ENCODE peak calls at places on chromosomes 11 and 22, in nine cellular contexts. I is left lung, S is right lobe of liver, Z is testis, G is colonic mucosa, U is fibroblast of lung, K is uterus, X is OCI-LY7, M is ascending aorta. N is an unnamed sample. For H3K4me1, the result is how much of the 10 kb centered on the place peaks cover.

GRCh38 chr11:88284306-88285057 is 53.1 kb downstream of the CTSC start:
- DNase-seq in I (no peak), S (no peak), Z (no peak), G (no peak), U (peak), K (no peak), X (no peak), M (no peak), N (no peak)

GRCh38 chr22:19997561-19998231 is 18.9 kb downstream of the ARVCF start:
- DNase-seq in I (peak), S (peak), Z (no peak), G (no peak), U (no peak), K (no peak), X (no peak), M (no peak), N (no peak)

GRCh38 chr11:93740031-93740801 is 1.1 kb downstream of the TAF1D start:
- DNase-seq in I (no peak), S (no peak), Z (peak), G (peak), U (peak), K (no peak), X (peak), M (no peak), N (peak)

GRCh38 chr11:77252555-77253270 is 48.8 kb downstream of the GDPD4 start:
- DNase-seq in I (no peak), S (peak), Z (no peak), G (peak), U (no peak), K (no peak), X (no peak), M (no peak), N (no peak)

GRCh38 chr22:22728382-22728781 is 84.0 kb downstream of the GGTLC2 start:
- DNase-seq in I (no peak), S (no peak), Z (no peak), G (no peak), U (no peak), K (no peak), X (no peak), M (no peak), N (no peak)

GRCh38 chr11:36702330-36703054 is 104.5 kb upstream of the RAG2 start:
- DNase-seq in I (no peak), S (no peak), Z (peak), G (peak), U (peak), K (no peak), X (peak), M (no peak), N (no peak)

GRCh38 chr11:13318498-13319295 is 41.1 kb downstream of the BMAL1 start:
- DNase-seq in I (no peak), S (no peak), Z (no peak), G (no peak), U (no peak), K (no peak), X (no peak), M (no peak), N (no peak)

GRCh38 chr11:67248653-67249052 is 17.6 kb upstream of the GRK2 start:
- DNase-seq in I (peak), S (peak), Z (no peak), G (no peak), U (peak), K (no peak), X (no peak), M (no peak), N (peak)

GRCh38 chr22:38868286-38868721 is 3.7 kb downstream of the CBX6 start:
- DNase-seq in I (no peak), S (no peak), Z (no peak), G (no peak), U (no peak), K (peak), X (no peak), M (peak), N (no peak)

GRCh38 chr11:65204646-65205601 is 23.2 kb downstream of the CAPN1 start:
- DNase-seq in I (peak), S (no peak), Z (peak), G (no peak), U (peak), K (peak), X (peak), M (peak), N (peak)

GRCh38 chr11:132396318-132396717 is 1025.9 kb downstream of the NTM start:
- DNase-seq in I (no peak), S (no peak), Z (no peak), G (no peak), U (no peak), K (no peak), X (no peak), M (no peak), N (no peak)

GRCh38 chr11:65064847-65065240 is 6.5 kb upstream of the NAALADL1 start:
- DNase-seq in I (no peak), S (no peak), Z (no peak), G (no peak), U (no peak), K (no peak), X (no peak), M (no peak), N (no peak)

GRCh38 chr11:65833297-65834030 is at the start of gene SNX32:
- DNase-seq in I (peak), S (peak), Z (peak), G (peak), U (peak), K (peak), X (no peak), M (peak), N (peak)

GRCh38 chr11:28257761-28258160 is 149.6 kb downstream of the METTL15 start:
- DNase-seq in I (no peak), S (no peak), Z (no peak), G (no peak), U (no peak), K (no peak), X (no peak), M (no peak), N (no peak)

GRCh38 chr11:126282742-126283591 is at the start of gene TIRAP:
- DNase-seq in I (peak), S (peak), Z (peak), G (peak), U (peak), K (peak), X (peak), M (peak), N (peak)

GRCh38 chr11:13721760-13722159 is 53.3 kb downstream of the FAR1 start:
- DNase-seq in I (no peak), S (no peak), Z (no peak), G (no peak), U (peak), K (no peak), X (no peak), M (no peak), N (no peak)

GRCh38 chr11:12413141-12414055 is 36.0 kb downstream of the PARVA start:
- DNase-seq in I (no peak), S (no peak), Z (no peak), G (no peak), U (peak), K (no peak), X (no peak), M (no peak), N (no peak)

GRCh38 chr11:99937330-99937729 is 749.8 kb upstream of the ARHGAP42 start:
- DNase-seq in I (no peak), S (no peak), Z (no peak), G (no peak), U (no peak), K (no peak), X (no peak), M (no peak), N (no peak)

GRCh38 chr11:2562181-2562581 is 117.4 kb downstream of the KCNQ1 start:
- DNase-seq in I (peak), S (peak), Z (peak), G (no peak), U (no peak), K (no peak), X (no peak), M (no peak), N (peak)

GRCh38 chr11:124672531-124673215 is 866 bp downstream of the SIAE start:
- DNase-seq in I (no peak), S (no peak), Z (no peak), G (peak), U (no peak), K (no peak), X (peak), M (no peak), N (no peak)

GRCh38 chr22:38412435-38413084 is 42.4 kb downstream of the KCNJ4 start:
- DNase-seq in I (peak), S (peak), Z (peak), G (peak), U (no peak), K (peak), X (no peak), M (no peak), N (peak)

GRCh38 chr22:26671317-26672059 is 14.1 kb downstream of the MIAT start:
- DNase-seq in I (peak), S (peak), Z (no peak), G (peak), U (no peak), K (peak), X (peak), M (peak), N (peak)

GRCh38 chr11:57566035-57566504 is 1.4 kb downstream of the UBE2L6 start:
- DNase-seq in I (no peak), S (no peak), Z (peak), G (peak), U (peak), K (no peak), X (peak), M (no peak), N (no peak)

DNA sequence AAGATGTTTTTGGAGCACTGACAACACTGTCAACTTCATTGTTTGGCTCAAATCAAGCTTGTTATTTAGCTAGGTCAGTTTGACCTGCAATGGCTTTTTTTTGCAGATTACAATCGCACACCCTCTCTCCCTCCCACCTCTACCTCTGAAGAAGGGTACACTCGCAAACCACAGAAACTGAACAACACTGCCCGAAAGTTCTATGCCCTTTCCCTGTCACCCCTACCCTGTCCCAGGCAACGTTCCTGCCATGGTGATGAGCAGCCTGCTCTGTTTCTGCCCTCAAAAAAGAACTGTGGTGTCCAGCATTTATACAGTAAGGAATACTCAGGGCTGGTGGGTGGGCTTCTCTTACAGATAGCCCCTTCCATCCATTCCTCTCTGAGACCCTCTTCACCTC is 33.7 kb downstream of the SC5D start:
- DNase-seq in I (no peak), S (no peak), Z (no peak), G (no peak), U (no peak), K (no peak), X (no peak), M (no peak), N (no peak)
- TF ChIP-seq CTCF in I (no peak), S (no peak), Z (no peak), G (no peak), U (no peak), K (no peak), X (no peak), M (no peak), N (no peak)

GRCh38 chr11:15801126-15801525 is 555.2 kb downstream of the SOX6 start:
- DNase-seq in I (no peak), S (no peak), Z (no peak), G (no peak), U (no peak), K (no peak), X (no peak), M (no peak), N (no peak)

GRCh38 chr11:15806217-15806616 is 550.1 kb downstream of the SOX6 start:
- DNase-seq in I (no peak), S (no peak), Z (no peak), G (no peak), U (no peak), K (no peak), X (no peak), M (no peak), N (no peak)

GRCh38 chr11:15805726-15806125 is 550.6 kb downstream of the SOX6 start:
- DNase-seq in I (no peak), S (no peak), Z (no peak), G (no peak), U (no peak), K (no peak), X (no peak), M (no peak), N (no peak)

GRCh38 chr11:15800121-15800800 is 556.1 kb downstream of the SOX6 start:
- DNase-seq in I (peak), S (no peak), Z (peak), G (peak), U (peak), K (no peak), X (no peak), M (peak), N (peak)

DNA sequence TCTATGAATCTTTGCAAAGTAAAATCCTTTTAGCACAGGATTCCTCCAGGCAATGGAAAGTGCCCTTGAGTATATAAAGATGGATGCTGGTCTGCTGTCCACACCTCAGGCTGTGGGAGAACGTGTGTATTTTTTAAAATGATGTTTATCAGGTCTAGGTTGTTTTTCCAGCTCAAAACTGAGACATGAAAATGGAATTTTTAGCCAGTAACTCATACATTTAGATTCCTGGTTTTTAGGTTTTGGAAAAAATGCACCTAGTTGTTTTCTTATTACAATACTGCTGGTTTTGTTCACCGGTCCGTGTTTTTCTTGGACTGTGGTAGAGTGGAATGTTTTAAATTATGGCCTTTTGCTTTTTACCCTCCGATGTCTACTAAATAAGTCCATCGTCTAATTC is 554.7 kb downstream of the SOX6 start:
- DNase-seq in I (no peak), S (no peak), Z (no peak), G (no peak), U (no peak), K (no peak), X (no peak), M (no peak), N (no peak)
- H3K4me1 ChIP-seq in I (under half), S (under half), Z (under half), G (under half), U (under half), K (under half), X (under half), M (under half), N (under half)

DNA sequence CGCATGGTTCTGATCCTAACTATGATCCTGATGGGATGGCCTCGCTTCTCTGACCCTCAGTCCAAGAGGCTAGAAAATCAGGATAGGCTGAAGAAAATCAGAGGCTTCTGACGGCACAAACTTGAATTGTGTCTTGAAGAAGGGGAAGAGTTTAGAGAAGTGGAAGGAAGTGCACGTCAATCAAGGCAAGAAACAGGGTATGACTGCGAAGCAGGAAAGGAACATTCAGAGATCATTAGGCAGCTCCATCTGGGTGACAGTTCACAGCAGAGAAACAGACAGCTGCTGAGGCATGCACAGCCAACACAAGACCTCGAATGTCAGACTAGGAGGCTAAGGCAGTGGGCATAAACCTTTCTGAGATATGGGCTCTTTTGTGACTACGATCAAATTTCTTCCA is 29.3 kb downstream of the CLPB start:
- DNase-seq in I (no peak), S (no peak), Z (no peak), G (no peak), U (no peak), K (no peak), X (no peak), M (peak), N (no peak)
- H3K4me3 ChIP-seq in I (no peak), S (no peak), Z (no peak), G (no peak), U (no peak), K (no peak), X (no peak), M (no peak), N (no peak)

DNA sequence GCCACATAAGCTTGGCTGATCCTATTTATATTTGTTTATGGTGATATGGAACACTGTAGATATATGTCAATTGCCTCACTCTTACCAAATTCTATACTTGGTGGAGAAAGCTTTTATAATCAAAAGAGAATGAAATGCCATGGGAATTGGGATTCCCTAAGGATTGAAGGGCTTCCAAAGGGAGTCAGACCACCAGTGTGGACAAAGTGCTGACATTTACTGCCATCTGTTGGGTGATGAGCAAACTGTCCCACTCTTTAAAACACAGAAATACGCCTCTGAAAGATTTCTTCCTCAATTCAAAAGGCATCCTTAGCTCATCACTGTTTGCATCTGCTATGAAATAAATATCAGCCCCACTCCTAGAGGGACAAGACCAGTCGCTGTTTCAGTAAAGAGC is 7.1 kb downstream of the SLC1A2 start:
- DNase-seq in I (no peak), S (no peak), Z (no peak), G (no peak), U (no peak), K (no peak), X (no peak), M (no peak), N (no peak)
- TF ChIP-seq CTCF in I (peak), S (peak), Z (no peak), G (no peak), U (peak), K (no peak), X (peak), M (peak), N (peak)

DNA sequence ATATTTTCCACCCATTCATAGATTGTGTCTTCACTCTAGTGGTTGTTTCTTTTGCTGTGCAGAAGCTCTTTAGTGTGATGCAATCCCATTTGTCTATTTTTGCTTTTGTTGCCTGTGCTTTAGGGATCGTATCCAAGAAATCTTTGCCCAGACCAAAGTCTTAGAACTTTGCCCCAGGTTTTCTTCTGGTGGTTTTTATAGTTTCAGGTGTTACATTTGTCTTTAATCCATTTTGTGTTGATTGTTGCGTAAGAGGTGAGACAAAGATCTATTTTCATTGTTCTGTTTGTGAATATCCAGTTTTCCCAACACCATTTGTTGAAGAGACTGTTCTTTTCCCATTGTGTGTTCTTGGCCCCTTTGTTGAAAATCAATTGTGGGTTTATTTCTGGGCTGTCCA is 6.4 kb downstream of the IL10RA start:
- DNase-seq in I (no peak), S (no peak), Z (no peak), G (no peak), U (no peak), K (no peak), X (no peak), M (no peak), N (no peak)
- H3K4me1 ChIP-seq in I (under half), S (under half), Z (under half), G (under half), U (under half), K (under half), X (under half), M (under half), N (under half)

GRCh38 chr11:116093481-116093880 is 589.3 kb upstream of the CADM1 start:
- DNase-seq in I (no peak), S (no peak), Z (no peak), G (no peak), U (no peak), K (no peak), X (no peak), M (peak), N (no peak)
- H3K4me3 ChIP-seq in I (no peak), S (no peak), Z (no peak), G (no peak), U (no peak), K (no peak), X (no peak), M (no peak), N (no peak)

GRCh38 chr22:45917146-45917545 is 59.8 kb downstream of the WNT7B start:
- DNase-seq in I (no peak), S (no peak), Z (no peak), G (no peak), U (no peak), K (no peak), X (no peak), M (no peak), N (no peak)

GRCh38 chr22:45919504-45920286 is 57.3 kb downstream of the WNT7B start:
- DNase-seq in I (peak), S (no peak), Z (no peak), G (no peak), U (no peak), K (no peak), X (no peak), M (no peak), N (peak)

GRCh38 chr22:45916515-45916914 is 60.4 kb downstream of the WNT7B start:
- DNase-seq in I (no peak), S (no peak), Z (no peak), G (no peak), U (no peak), K (no peak), X (no peak), M (no peak), N (no peak)

GRCh38 chr22:45918455-45919370 is 58.2 kb downstream of the WNT7B start:
- DNase-seq in I (no peak), S (no peak), Z (peak), G (no peak), U (no peak), K (no peak), X (no peak), M (no peak), N (no peak)

DNA sequence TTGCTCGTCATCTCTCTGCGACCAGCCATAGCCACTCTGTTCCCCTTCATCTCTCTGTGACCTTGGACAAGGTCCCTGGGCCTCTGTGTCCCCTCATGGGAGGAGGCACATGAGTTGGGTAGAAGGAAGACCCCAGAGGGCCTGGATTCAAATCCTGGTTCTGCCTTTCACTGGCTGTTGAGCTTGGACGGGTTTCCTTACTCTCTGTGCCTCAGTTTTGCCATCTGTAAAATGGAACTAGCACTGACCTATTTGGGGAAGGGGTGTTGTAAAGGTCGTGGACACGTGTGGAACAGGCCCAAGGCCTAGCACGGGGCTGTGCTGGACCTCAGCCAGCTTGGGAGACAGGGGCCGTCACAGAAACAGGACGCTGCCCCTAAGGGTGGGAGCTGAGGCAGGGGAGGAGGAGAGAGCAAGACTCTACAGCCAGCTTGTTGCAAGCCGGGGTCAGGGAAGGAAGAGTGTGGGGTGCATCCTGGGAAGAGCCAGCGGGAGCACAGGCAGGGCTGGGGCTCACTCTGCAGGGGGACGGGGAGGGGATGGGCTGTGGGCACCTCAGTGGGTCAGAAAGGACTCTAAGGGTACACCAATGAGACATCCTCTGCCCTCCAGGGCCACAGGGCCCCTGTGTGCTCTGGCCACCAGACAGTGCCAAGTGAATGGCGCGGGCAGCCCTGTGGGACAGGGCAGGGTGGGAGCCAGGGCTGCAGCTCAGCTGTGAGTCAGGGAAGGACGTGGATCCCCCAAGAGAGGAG is 59.1 kb downstream of the WNT7B start:
- DNase-seq in I (no peak), S (no peak), Z (no peak), G (no peak), U (no peak), K (no peak), X (no peak), M (no peak), N (no peak)
- TF ChIP-seq CTCF in I (no peak), S (no peak), Z (no peak), G (no peak), U (no peak), K (no peak), X (no peak), M (no peak), N (no peak)

N was measured in upper lobe of right lung.